ENCODE peak calls at places on chromosome 7, in five cellular contexts. Y is fibroblast of lung, Q is astrocyte of the cerebellum, H is mucosa of gallbladder, X is left colon. A is an unnamed sample.

GRCh38 chr7:51278797-51279196 is 37.8 kb downstream of the COBL start:
- DNase-seq in X (no peak), H (no peak), Y (no peak), Q (no peak), A (no peak)

GRCh38 chr7:107286751-107287621 is 118.2 kb downstream of the HBP1 start:
- DNase-seq in H (no peak), Q (no peak), Y (no peak), X (no peak), A (no peak)

GRCh38 chr7:122689346-122690109 is 9.4 kb downstream of the RNF133 start:
- DNase-seq in X (no peak), Q (no peak), Y (no peak), H (no peak), A (no peak)

GRCh38 chr7:7907306-7907705 is 61.3 kb upstream of the GLCCI1 start:
- DNase-seq in Y (no peak), X (no peak), Q (no peak), H (no peak), A (no peak)

GRCh38 chr7:57867884-57868701 is 418.1 kb downstream of the ZNF716 start:
- DNase-seq in Y (no peak), H (no peak), X (no peak), Q (no peak), A (peak; percentile 53)

GRCh38 chr7:132276986-132277716 is 299.1 kb downstream of the PLXNA4 start:
- DNase-seq in Q (no peak), H (no peak), X (no peak), Y (no peak), A (no peak)

GRCh38 chr7:2157473-2158279 is 75.1 kb downstream of the MAD1L1 start:
- DNase-seq in Q (peak; percentile 97), Y (peak; percentile 98), H (peak; percentile 70), X (peak; percentile 78), A (no peak)

GRCh38 chr7:127683776-127684681 is 32.0 kb downstream of the SND1 start:
- DNase-seq in Y (no peak), Q (no peak), H (no peak), X (no peak), A (no peak)

GRCh38 chr7:137626469-137627067 is 220.2 kb downstream of the DGKI start:
- DNase-seq in X (no peak), H (peak; percentile 21), Y (peak; percentile 59), Q (peak; percentile 26), A (peak; percentile 23)

GRCh38 chr7:47100815-47101435 is 481.0 kb downstream of the TNS3 start:
- DNase-seq in Q (peak; percentile 3), Y (peak; percentile 66), H (no peak), X (peak; percentile 44), A (peak; percentile 81)

GRCh38 chr7:16071246-16071857 is 350.0 kb downstream of the CRPPA start:
- DNase-seq in H (no peak), X (no peak), Q (peak; percentile 60), Y (peak; percentile 80), A (no peak)

GRCh38 chr7:105493928-105494325 is 28.1 kb downstream of the PUS7 start:
- DNase-seq in Y (peak; percentile 56), Q (peak; percentile 78), H (peak; percentile 26), X (no peak), A (no peak)

GRCh38 chr7:4713183-4713784 is 31.2 kb downstream of the FOXK1 start:
- DNase-seq in Y (peak; percentile 76), H (no peak), X (no peak), Q (peak; percentile 57), A (no peak)

GRCh38 chr7:84194484-84195260 is at the start of gene SEMA3A:
- DNase-seq in Q (peak; percentile 50), H (peak; percentile 15), X (peak; percentile 31), Y (peak; percentile 91), A (no peak)

GRCh38 chr7:26436996-26437547 is 145.4 kb downstream of the SNX10 start:
- DNase-seq in Y (no peak), H (no peak), X (no peak), Q (no peak), A (no peak)

GRCh38 chr7:146698995-146699610 is 582.5 kb downstream of the CNTNAP2 start:
- DNase-seq in H (no peak), Q (no peak), Y (no peak), X (no peak), A (no peak)

GRCh38 chr7:79320741-79321473 is 132.6 kb downstream of the MAGI2 start:
- DNase-seq in Y (no peak), H (no peak), X (no peak), Q (peak; percentile 49), A (no peak)

GRCh38 chr7:102215281-102215680 is 71.4 kb upstream of the SH2B2 start:
- DNase-seq in H (no peak), Y (no peak), X (no peak), Q (no peak), A (no peak)

GRCh38 chr7:1892011-1892965 is 222.2 kb downstream of the ELFN1 start:
- DNase-seq in Y (no peak), Q (no peak), H (no peak), X (no peak), A (no peak)

GRCh38 chr7:36132025-36132424 is 21.0 kb upstream of the EEPD1 start:
- DNase-seq in Y (no peak), X (no peak), H (no peak), Q (no peak), A (no peak)

GRCh38 chr7:22444181-22444966 is 55.6 kb downstream of the STEAP1B start:
- DNase-seq in H (peak; percentile 85), Q (no peak), X (peak; percentile 75), Y (no peak), A (peak; percentile 77)

GRCh38 chr7:22885824-22886255 is 63.2 kb upstream of the TOMM7 start:
- DNase-seq in Q (no peak), H (no peak), Y (no peak), X (no peak), A (no peak)

GRCh38 chr7:158141221-158141582 is 446.4 kb downstream of the PTPRN2 start:
- DNase-seq in X (no peak), H (no peak), Q (no peak), Y (no peak), A (no peak)

GRCh38 chr7:54743580-54743979 is 15.4 kb downstream of the SEC61G start:
- DNase-seq in X (no peak), Q (no peak), Y (no peak), H (no peak), A (no peak)

GRCh38 chr7:22759721-22760120 is 32.7 kb downstream of the IL6 start:
- DNase-seq in X (no peak), H (no peak), Y (no peak), Q (no peak), A (no peak)

GRCh38 chr7:19958309-19958896 is 185.0 kb upstream of the TMEM196 start:
- DNase-seq in Q (peak; percentile 24), H (no peak), X (no peak), Y (peak; percentile 88), A (no peak)